ENCODE peak calls at places on chromosomes 2 and 18, in five cellular contexts. F, B, Q, T and Z are unnamed samples.

GRCh38 chr18:32418148-32418547 is 52.5 kb downstream of the GAREM1 start:
- DNase-seq in F (no peak), B (no peak), Q (no peak), T (no peak), Z (no peak)

GRCh38 chr2:223122706-223123265 is 70.8 kb downstream of the KCNE4 start:
- DNase-seq in F (no peak), B (no peak), Q (no peak), T (no peak), Z (no peak)

GRCh38 chr2:118509319-118510016 is 338.0 kb downstream of the EN1 start:
- DNase-seq in F (no peak), B (no peak), Q (no peak), T (no peak), Z (no peak)

GRCh38 chr2:20065885-20066602 is 14.6 kb upstream of the LAPTM4A start:
- DNase-seq in F (peak; percentile 64), B (peak; percentile 73), Q (peak; percentile 92), T (no peak), Z (peak; percentile 74)

GRCh38 chr18:7383336-7383980 is 152.6 kb downstream of the LRRC30 start:
- DNase-seq in F (no peak), B (no peak), Q (no peak), T (no peak), Z (no peak)

GRCh38 chr18:46419391-46420141 is 237.5 kb downstream of the LOXHD1 start:
- DNase-seq in F (no peak), B (peak; percentile 27), Q (no peak), T (peak; percentile 31), Z (no peak)

GRCh38 chr2:127080226-127080940 is 26.6 kb downstream of the BIN1 start:
- DNase-seq in F (no peak), B (no peak), Q (peak; percentile 88), T (no peak), Z (peak; percentile 67)

GRCh38 chr2:215052404-215052803 is 86.0 kb downstream of the ABCA12 start:
- DNase-seq in F (no peak), B (no peak), Q (no peak), T (no peak), Z (no peak)

GRCh38 chr2:63755980-63756379 is 85.7 kb upstream of the UGP2 start:
- DNase-seq in F (peak; percentile 63), B (no peak), Q (no peak), T (no peak), Z (no peak)

GRCh38 chr2:25362564-25363145 is 20.9 kb upstream of the DNMT3A start:
- DNase-seq in F (no peak), B (no peak), Q (peak; percentile 48), T (no peak), Z (no peak)

GRCh38 chr2:232550351-232551261 is at the start of the genes EIF4E2 and TIGD1:
- DNase-seq in F (peak; percentile 94), B (peak; percentile 89), Q (peak; percentile 95), T (peak; percentile 98), Z (peak; percentile 95)
- TF ChIP-seq CTCF in F (no peak), B (peak; percentile 55), Q (peak; percentile 46), T (peak; percentile 39), Z (peak; percentile 14)

GRCh38 chr2:207227062-207227748 is 61.5 kb upstream of the KLF7 start:
- DNase-seq in F (no peak), B (no peak), Q (no peak), T (peak; percentile 85), Z (peak; percentile 73)
- H3K4me3 ChIP-seq in F (no peak overlapping the region), B (no peak overlapping the region), Q (no peak overlapping the region), T (peak overlapping the region; percentile 24), Z (no peak overlapping the region)

DNA sequence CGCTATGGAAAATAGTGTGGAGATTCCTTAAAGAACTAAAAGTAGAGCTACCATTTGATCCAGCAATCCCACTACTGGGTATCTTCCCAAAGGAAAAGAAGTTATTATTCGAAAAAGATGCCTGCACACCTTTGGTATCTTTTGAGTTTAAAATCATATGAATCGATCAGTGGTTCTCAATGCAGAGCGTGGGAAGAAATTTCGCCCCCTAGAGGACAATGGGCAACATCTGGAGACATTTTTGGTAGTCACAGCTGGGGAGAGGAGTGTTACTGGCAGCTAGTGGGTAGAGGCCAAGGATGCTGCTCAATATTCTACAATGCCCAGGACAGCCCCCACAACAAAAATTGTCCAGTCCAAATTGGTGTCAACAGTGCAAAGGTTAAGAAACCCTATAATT is 425.5 kb downstream of the LRATD1 start:
- DNase-seq in F (no peak), B (no peak), Q (no peak), T (peak; percentile 52), Z (no peak)
- TF ChIP-seq CTCF in F (peak; percentile 27), B (no peak), Q (no peak), T (peak; percentile 62), Z (no peak)

GRCh38 chr18:35029770-35030169 is 11.4 kb upstream of the MAPRE2 start:
- DNase-seq in F (no peak), B (no peak), Q (no peak), T (no peak), Z (no peak)
- H3K4me3 ChIP-seq in F (no peak overlapping the region), B (peak overlapping the region; percentile 27), Q (peak overlapping the region; percentile 3), T (no peak overlapping the region), Z (no peak overlapping the region)

DNA sequence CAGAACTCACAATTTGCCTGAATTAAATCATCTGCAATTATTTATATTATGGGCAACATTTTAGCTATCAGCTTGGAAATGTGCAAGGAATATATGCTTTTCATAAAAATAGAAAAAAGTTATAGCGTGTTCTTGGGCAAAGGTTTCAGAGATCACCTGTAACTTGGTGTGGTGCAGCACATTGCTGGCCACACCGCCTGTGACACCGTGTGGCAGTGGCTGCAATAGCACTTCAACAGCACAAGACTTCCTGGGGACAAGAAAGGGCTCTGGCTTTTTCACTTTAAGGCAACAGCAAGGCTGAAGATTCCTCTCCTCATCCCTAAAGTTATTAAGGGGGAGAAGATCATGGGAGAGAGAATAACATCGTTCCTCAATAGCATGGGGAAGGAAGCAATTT is 14.8 kb upstream of the SERPINB3 start:
- DNase-seq in F (no peak), B (no peak), Q (no peak), T (peak; percentile 67), Z (no peak)
- TF ChIP-seq CTCF in F (peak; percentile 25), B (no peak), Q (no peak), T (peak; percentile 58), Z (no peak)

DNA sequence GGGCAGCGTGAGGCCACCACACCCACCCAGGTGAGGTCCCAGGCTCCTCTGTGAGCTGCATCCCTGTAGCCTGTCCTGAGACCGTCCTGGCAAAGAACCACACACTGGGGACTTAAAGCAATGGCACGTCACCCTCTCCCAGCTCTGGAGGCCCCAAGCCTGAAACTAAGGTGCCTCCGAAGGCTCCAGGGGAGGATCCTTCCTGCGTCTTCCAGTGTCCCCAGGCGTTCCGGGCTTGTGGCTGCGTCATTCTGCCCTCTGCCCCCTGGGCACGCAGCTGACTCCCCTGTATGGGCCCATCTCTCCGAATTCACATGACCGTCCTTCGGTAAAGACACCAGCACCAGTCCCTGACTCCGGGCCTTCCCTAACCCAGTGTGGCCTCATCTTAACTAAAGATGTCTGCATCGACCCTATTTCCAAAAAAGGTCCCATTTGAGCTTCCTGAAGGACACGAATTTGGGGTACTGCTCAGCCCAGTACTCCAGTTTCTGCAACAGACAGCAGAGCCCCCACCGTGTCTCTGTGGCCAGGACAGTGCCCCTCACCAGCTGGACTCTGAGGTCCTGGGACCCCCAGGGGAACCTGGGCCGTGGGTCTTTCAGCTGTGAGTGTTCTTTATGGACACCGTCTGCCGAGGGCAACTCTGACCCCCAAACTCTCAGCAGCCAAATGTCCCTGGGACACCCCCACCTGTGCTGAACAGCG is 75.2 kb upstream of the CTDP1 start:
- DNase-seq in F (no peak), B (no peak), Q (no peak), T (no peak), Z (no peak)
- H3K4me3 ChIP-seq in F (no peak overlapping the region), B (no peak overlapping the region), Q (no peak overlapping the region), T (no peak overlapping the region), Z (no peak overlapping the region)

GRCh38 chr2:27956895-27957294 is 66.4 kb downstream of the BABAM2 start:
- DNase-seq in F (peak; percentile 69), B (no peak), Q (no peak), T (no peak), Z (no peak)

GRCh38 chr2:27955762-27956161 is 65.2 kb downstream of the BABAM2 start:
- DNase-seq in F (no peak), B (no peak), Q (no peak), T (no peak), Z (no peak)

GRCh38 chr2:27953077-27953476 is 62.5 kb downstream of the BABAM2 start:
- DNase-seq in F (no peak), B (no peak), Q (no peak), T (no peak), Z (no peak)

GRCh38 chr2:27954261-27954673 is 63.7 kb downstream of the BABAM2 start:
- DNase-seq in F (no peak), B (no peak), Q (no peak), T (no peak), Z (peak; percentile 55)

GRCh38 chr2:27954771-27955384 is 64.3 kb downstream of the BABAM2 start:
- DNase-seq in F (peak; percentile 99), B (peak; percentile 48), Q (peak; percentile 72), T (no peak), Z (peak; percentile 10)
- TF ChIP-seq CTCF in F (peak; percentile 33), B (no peak), Q (peak; percentile 42), T (no peak), Z (peak; percentile 50)

GRCh38 chr18:55317322-55317721 is 270.7 kb downstream of the TCF4 start:
- DNase-seq in F (no peak), B (no peak), Q (no peak), T (no peak), Z (no peak)

GRCh38 chr18:55317832-55318231 is 270.2 kb downstream of the TCF4 start:
- DNase-seq in F (no peak), B (no peak), Q (no peak), T (no peak), Z (no peak)

GRCh38 chr18:55318864-55319516 is 269.0 kb downstream of the TCF4 start:
- DNase-seq in F (peak; percentile 42), B (no peak), Q (no peak), T (no peak), Z (peak; percentile 63)

GRCh38 chr18:55314615-55315237 is 273.3 kb downstream of the TCF4 start:
- DNase-seq in F (no peak), B (no peak), Q (no peak), T (peak; percentile 62), Z (no peak)

DNA sequence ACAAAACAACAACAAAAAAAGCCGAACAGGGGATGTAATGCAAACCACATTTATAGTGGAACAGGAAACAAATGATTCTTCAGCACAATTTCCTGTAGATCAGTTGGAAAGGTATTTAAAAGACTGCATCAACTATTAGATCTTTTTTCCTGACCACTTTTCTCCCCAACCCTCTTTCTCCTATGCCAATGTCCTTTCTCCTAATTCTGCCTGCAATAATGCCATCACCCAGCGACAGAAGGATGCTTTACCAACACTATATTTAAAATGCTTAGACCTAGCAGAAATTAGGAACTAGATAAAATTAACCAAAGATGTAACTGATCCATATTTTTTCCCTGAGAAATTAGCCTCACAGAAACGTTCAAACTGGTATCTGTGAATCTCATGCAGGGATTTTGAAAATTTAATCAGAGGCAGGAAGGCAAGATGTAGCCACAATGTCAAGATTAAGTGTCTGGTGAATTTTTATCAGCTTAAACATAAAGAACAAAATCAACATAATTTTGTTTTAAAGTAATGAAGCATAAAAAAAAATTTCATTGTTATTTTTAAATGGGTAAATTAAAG is 271.3 kb downstream of the TCF4 start:
- DNase-seq in F (no peak), B (no peak), Q (no peak), T (no peak), Z (no peak)
- H3K4me3 ChIP-seq in F (peak overlapping the region; percentile 1), B (peak overlapping the region; percentile 36), Q (no peak overlapping the region), T (no peak overlapping the region), Z (no peak overlapping the region)